ENCODE peak calls at places on chromosomes 3 and 15, in four cellular contexts. One of them, this sample, is unnamed.

GRCh38 chr3:112508261-112508660 is 9.0 kb upstream of the BTLA start:
- DNase-seq in WTC11: no peak
- DNase-seq in HepG2: no peak
- DNase-seq in GM12878: no peak
- DNase-seq in this sample: no peak

GRCh38 chr15:65339436-65339835 is 35.0 kb downstream of the RNU5B-1 start:
- DNase-seq in WTC11: no peak
- DNase-seq in HepG2: no peak
- DNase-seq in GM12878: no peak
- DNase-seq in this sample: no peak

GRCh38 chr3:37183375-37183831 is 9.0 kb upstream of the LRRFIP2 start:
- DNase-seq in WTC11: no peak
- DNase-seq in HepG2: no peak
- DNase-seq in GM12878: no peak
- DNase-seq in this sample: no peak

GRCh38 chr3:60609446-60609845 is 641.8 kb downstream of the FHIT start:
- DNase-seq in WTC11: peak; percentile 20
- DNase-seq in HepG2: no peak
- DNase-seq in GM12878: no peak
- DNase-seq in this sample: no peak

GRCh38 chr3:82100378-82100777 is 338.9 kb upstream of the GBE1 start:
- DNase-seq in WTC11: no peak
- DNase-seq in HepG2: peak; percentile 25
- DNase-seq in GM12878: no peak
- DNase-seq in this sample: no peak

GRCh38 chr15:49620174-49620573 is 444 bp downstream of the FAM227B start:
- DNase-seq in WTC11: no peak
- DNase-seq in HepG2: no peak
- DNase-seq in GM12878: no peak
- DNase-seq in this sample: no peak

GRCh38 chr3:169668081-169668956 is 4.8 kb upstream of the MECOM start:
- DNase-seq in WTC11: peak; percentile 61
- DNase-seq in HepG2: no peak
- DNase-seq in GM12878: no peak
- DNase-seq in this sample: no peak

GRCh38 chr3:11213810-11214450 is 58.3 kb upstream of the ATG7 start:
- DNase-seq in WTC11: no peak
- DNase-seq in HepG2: no peak
- DNase-seq in GM12878: no peak
- DNase-seq in this sample: no peak

GRCh38 chr3:195307711-195308110 is 36.8 kb upstream of the XXYLT1 start:
- DNase-seq in WTC11: no peak
- DNase-seq in HepG2: no peak
- DNase-seq in GM12878: no peak
- DNase-seq in this sample: no peak

GRCh38 chr3:107579372-107579771 is 56.6 kb downstream of the BBX start:
- DNase-seq in WTC11: no peak
- DNase-seq in HepG2: no peak
- DNase-seq in GM12878: no peak
- DNase-seq in this sample: no peak

GRCh38 chr15:83284563-83285283 is at the start of gene BNC1:
- DNase-seq in WTC11: peak; percentile 42
- DNase-seq in HepG2: no peak
- DNase-seq in GM12878: no peak
- DNase-seq in this sample: no peak

GRCh38 chr15:78077053-78077859 is at the start of gene TBC1D2B:
- DNase-seq in WTC11: peak; percentile 76
- DNase-seq in HepG2: no peak
- DNase-seq in GM12878: no peak
- DNase-seq in this sample: peak; percentile 80

GRCh38 chr3:98977520-98977919 is 76.0 kb upstream of the DCBLD2 start:
- DNase-seq in WTC11: no peak
- DNase-seq in HepG2: peak; percentile 75
- DNase-seq in GM12878: peak; percentile 43
- DNase-seq in this sample: no peak

DNA sequence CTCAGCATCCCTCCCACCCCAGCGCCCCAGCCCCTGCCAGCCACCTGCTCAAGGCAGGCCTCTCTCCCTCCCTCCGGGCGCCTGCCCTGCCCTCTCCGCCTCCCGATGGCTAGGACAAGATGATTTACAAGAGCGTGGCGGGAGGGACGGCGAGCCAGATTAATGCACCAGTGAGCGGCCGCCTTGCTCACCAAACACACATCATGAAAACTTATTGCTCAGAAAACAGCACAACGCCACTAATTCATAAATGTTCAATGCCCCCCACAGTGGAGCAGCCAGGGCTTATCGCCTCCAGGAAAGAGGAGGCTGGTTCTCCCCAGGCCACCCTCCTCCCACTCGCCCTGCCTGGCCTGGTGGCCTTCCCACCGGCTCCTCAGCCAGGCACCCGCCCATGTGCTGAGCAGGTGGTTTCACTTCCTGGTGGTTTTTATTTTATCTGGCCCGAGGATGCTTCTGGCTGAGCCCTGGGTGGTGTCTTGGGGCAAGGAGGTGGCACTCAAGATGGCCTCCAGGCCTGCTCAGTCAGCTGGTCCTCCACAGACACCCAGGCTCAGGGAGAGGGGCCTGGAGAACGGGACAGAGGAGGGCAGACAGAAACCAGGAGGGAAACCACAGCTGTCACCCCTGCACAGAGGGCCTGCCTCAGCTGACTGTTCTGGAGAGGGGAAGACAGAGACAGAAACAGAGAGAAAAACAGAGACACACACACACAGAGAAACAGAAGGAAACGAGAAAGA is 284.9 kb downstream of the UACA start:
- DNase-seq in WTC11: no peak
- DNase-seq in HepG2: no peak
- DNase-seq in GM12878: no peak
- DNase-seq in this sample: no peak
- TF ChIP-seq CREM in WTC11: no peak
- TF ChIP-seq CREM in HepG2: no peak
- TF ChIP-seq CREM in GM12878: no peak
- TF ChIP-seq CREM in this sample: no peak

DNA sequence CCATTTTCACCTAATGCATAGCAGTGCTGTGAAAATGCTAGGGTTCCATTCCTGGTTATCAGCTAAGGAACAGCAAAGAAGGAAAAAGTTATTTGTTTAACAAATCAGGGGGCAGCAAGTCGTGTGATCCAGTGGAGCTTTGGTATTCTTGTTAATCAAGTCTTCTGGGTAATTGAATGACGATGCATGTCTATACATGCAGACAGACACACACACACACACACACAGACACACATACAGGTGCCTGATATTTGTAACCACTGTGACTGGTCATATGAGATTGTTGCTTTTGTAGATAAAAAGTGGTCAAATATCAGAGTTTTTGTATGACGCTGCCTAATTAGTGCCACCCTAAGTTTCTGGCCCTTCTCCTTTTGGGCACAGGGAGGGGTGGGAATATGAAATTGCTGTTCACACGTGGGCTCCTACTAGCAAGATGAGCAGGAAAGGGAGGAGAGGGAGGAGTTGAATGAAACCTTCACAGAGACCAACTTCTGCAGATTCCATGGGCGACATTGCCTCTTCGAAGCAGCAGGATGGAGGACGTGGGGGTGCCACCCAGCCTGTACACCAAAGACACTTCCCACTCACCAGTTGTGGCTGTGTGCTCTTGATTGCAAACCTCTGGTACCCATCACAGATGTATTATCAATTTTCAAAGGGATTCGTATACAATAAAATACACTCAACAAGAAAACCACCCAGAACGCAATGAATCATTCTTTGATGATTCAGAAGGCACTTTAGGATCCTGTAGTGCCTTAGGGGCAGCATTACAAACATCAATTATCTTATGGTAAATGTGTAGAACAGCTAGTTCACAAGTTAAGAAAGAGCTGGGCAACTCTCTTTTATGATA is 281.9 kb upstream of the ICE2 start:
- DNase-seq in WTC11: no peak
- DNase-seq in HepG2: no peak
- DNase-seq in GM12878: no peak
- DNase-seq in this sample: no peak
- TF ChIP-seq CREM in WTC11: no peak
- TF ChIP-seq CREM in HepG2: no peak
- TF ChIP-seq CREM in GM12878: no peak
- TF ChIP-seq CREM in this sample: no peak

DNA sequence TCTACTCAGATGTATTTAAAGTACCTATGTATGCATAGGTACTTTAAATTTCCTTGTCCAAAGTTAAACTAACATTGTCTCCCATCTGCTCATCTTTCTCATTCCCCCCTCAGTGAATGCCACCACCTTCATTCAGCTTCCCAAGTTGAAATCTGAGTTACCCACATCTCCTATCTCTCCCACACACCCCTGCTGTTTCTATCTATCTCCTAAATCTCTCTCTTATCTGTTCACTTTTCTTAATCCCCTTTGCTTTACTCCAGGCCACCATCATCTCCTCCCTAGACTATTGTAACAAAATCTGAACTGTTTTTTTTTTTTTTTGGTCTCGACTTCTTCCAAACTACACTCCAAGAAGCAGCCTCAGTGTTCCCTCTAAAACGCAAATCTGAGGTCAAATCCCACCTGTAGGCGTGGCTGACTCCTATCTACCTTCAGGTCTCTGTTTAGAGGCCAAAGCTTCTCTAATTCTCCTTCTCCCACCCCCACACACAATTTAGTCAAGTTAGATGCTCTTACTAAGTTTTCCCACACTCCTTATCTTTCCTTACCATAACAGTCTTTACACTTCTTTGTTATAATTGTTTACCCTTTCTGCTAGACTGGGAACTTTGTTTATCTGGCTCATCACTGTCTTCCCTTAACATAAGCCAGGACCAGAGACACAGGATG is 3.5 kb upstream of the NEO1 start:
- DNase-seq in WTC11: no peak
- DNase-seq in HepG2: no peak
- DNase-seq in GM12878: no peak
- DNase-seq in this sample: no peak
- TF ChIP-seq CREM in WTC11: no peak
- TF ChIP-seq CREM in HepG2: no peak
- TF ChIP-seq CREM in GM12878: no peak
- TF ChIP-seq CREM in this sample: no peak

GRCh38 chr3:125357032-125357658 is 18.0 kb downstream of the ZNF148 start:
- DNase-seq in WTC11: peak; percentile 59
- DNase-seq in HepG2: peak; percentile 58
- DNase-seq in GM12878: no peak
- DNase-seq in this sample: no peak
- TF ChIP-seq CREM in WTC11: no peak
- TF ChIP-seq CREM in HepG2: no peak
- TF ChIP-seq CREM in GM12878: no peak
- TF ChIP-seq CREM in this sample: no peak

DNA sequence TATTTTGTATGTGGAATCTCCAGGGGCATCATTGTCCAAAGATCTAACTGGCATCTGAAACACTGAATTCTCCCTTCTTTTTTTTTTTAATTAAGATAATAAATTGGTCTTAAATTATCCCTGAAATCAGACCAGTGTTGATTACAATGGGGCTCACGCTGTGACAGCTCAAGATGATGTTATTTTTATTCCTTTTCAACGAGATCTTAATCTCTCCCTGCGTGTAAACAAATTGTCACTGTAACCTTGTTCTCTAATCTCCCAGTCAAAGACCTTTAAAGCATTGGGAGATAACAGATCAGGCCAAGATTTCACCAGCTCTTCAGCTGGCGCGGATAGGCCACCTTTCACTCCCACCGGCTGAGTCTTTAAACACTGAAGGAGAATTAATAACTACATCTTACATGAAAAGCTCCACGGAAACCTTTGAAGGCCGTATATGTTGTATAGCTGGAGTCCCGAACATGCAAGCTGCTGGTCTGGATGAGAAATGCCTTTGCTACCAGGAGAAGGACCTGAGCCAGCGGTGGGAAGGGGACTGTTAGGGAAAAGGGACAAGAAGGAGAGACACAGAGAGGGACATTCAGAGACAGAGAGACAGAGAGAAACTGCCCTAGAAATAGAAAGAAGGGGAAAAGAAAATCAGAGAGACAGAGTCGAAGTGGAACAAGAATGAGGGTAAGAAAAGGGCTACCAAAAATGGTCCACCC is 418.8 kb upstream of the NR2F2 start:
- DNase-seq in WTC11: no peak
- DNase-seq in HepG2: peak; percentile 1
- DNase-seq in GM12878: no peak
- DNase-seq in this sample: no peak
- TF ChIP-seq CREM in WTC11: no peak
- TF ChIP-seq CREM in HepG2: no peak
- TF ChIP-seq CREM in GM12878: no peak
- TF ChIP-seq CREM in this sample: no peak

GRCh38 chr15:48616216-48616615 is 29.3 kb downstream of the FBN1 start:
- DNase-seq in WTC11: no peak
- DNase-seq in HepG2: no peak
- DNase-seq in GM12878: no peak
- DNase-seq in this sample: no peak

GRCh38 chr15:48614051-48614450 is 31.5 kb downstream of the FBN1 start:
- DNase-seq in WTC11: no peak
- DNase-seq in HepG2: no peak
- DNase-seq in GM12878: no peak
- DNase-seq in this sample: no peak

GRCh38 chr15:48619446-48619845 is 26.1 kb downstream of the FBN1 start:
- DNase-seq in WTC11: no peak
- DNase-seq in HepG2: no peak
- DNase-seq in GM12878: no peak
- DNase-seq in this sample: no peak

GRCh38 chr15:48622227-48622626 is 23.3 kb downstream of the FBN1 start:
- DNase-seq in WTC11: no peak
- DNase-seq in HepG2: no peak
- DNase-seq in GM12878: no peak
- DNase-seq in this sample: no peak

GRCh38 chr15:48617619-48618018 is 27.9 kb downstream of the FBN1 start:
- DNase-seq in WTC11: no peak
- DNase-seq in HepG2: no peak
- DNase-seq in GM12878: no peak
- DNase-seq in this sample: no peak
- TF ChIP-seq CREM in WTC11: no peak
- TF ChIP-seq CREM in HepG2: no peak
- TF ChIP-seq CREM in GM12878: no peak
- TF ChIP-seq CREM in this sample: no peak

This sample was measured in K562.